ENCODE peak calls at places on chromosomes 5 and 9, in five cellular contexts. U, W, M, F and V are unnamed samples.

GRCh38 chr9:130498298-130498917 is 53.6 kb downstream of the ASS1 start:
- DNase-seq in U (no peak), W (no peak), M (no peak), F (no peak), V (no peak)

GRCh38 chr5:113223315-113223714 is 211.5 kb downstream of the TSSK1B start:
- DNase-seq in U (no peak), W (no peak), M (no peak), F (no peak), V (no peak)

GRCh38 chr9:132006657-132007370 is 72.9 kb downstream of the MED27 start:
- DNase-seq in U (no peak), W (no peak), M (no peak), F (no peak), V (no peak)

GRCh38 chr5:43543434-43543833 is 13.4 kb downstream of the PAIP1 start:
- DNase-seq in U (no peak), W (no peak), M (no peak), F (no peak), V (no peak)

GRCh38 chr5:107352576-107352975 is 318.2 kb downstream of the EFNA5 start:
- DNase-seq in U (no peak), W (no peak), M (no peak), F (no peak), V (no peak)

GRCh38 chr9:130140701-130141100 is 31.5 kb upstream of the NCS1 start:
- DNase-seq in U (no peak), W (no peak), M (no peak), F (peak; percentile 69), V (no peak)

GRCh38 chr5:56327810-56328209 is 94.7 kb upstream of the ANKRD55 start:
- DNase-seq in U (no peak), W (no peak), M (no peak), F (no peak), V (no peak)

GRCh38 chr9:69122086-69122390 is 52.0 kb upstream of the TJP2 start:
- DNase-seq in U (peak; percentile 73), W (peak; percentile 85), M (no peak), F (no peak), V (peak; percentile 74)

GRCh38 chr9:36772449-36773370 is 200.0 kb downstream of the MELK start:
- DNase-seq in U (no peak), W (no peak), M (no peak), F (no peak), V (no peak)

GRCh38 chr5:134124289-134125194 is 10.1 kb downstream of the TCF7 start:
- DNase-seq in U (no peak), W (no peak), M (no peak), F (no peak), V (no peak)

GRCh38 chr9:87564111-87564510 is 66.4 kb downstream of the DAPK1 start:
- DNase-seq in U (no peak), W (no peak), M (no peak), F (no peak), V (no peak)

GRCh38 chr5:72555871-72556270 is 48.7 kb upstream of the ZNF366 start:
- DNase-seq in U (no peak), W (no peak), M (no peak), F (no peak), V (no peak)

GRCh38 chr9:114069476-114070187 is 8.5 kb downstream of the AMBP start:
- DNase-seq in U (no peak), W (no peak), M (no peak), F (no peak), V (no peak)